ENCODE peak calls at places on chromosome 18, in ten cellular contexts. One of them, this sample, is unnamed.

GRCh38 chr18:79803611-79804051 is 5.9 kb downstream of the KCNG2 start:
- DNase-seq in sciatic nerve: peak; percentile 27
- DNase-seq in sigmoid colon: peak; percentile 53
- DNase-seq in activated CD4-positive, alpha-beta T cell treated with anti-CD3 and anti-CD28 coated beads, Interleukin-2, amount 50 U/mL, for 4 hours: no peak
- DNase-seq in HTR-8/SVneo: no peak
- DNase-seq in choroid plexus epithelial cell: no peak
- DNase-seq in PC-3: no peak
- DNase-seq in GM18507: no peak
- DNase-seq in A172: no peak
- DNase-seq in COR-L47: no peak
- DNase-seq in this sample: no peak

GRCh38 chr18:26574958-26575864 is 26.9 kb upstream of the KCTD1 start:
- DNase-seq in sciatic nerve: peak; percentile 75
- DNase-seq in sigmoid colon: peak; percentile 68
- DNase-seq in activated CD4-positive, alpha-beta T cell treated with anti-CD3 and anti-CD28 coated beads, Interleukin-2, amount 50 U/mL, for 4 hours: no peak
- DNase-seq in HTR-8/SVneo: peak; percentile 8
- DNase-seq in choroid plexus epithelial cell: peak; percentile 60
- DNase-seq in PC-3: peak; percentile 56
- DNase-seq in GM18507: no peak
- DNase-seq in A172: peak; percentile 33
- DNase-seq in COR-L47: peak; percentile 76
- DNase-seq in this sample: peak; percentile 27

GRCh38 chr18:23134780-23135678 is at the start of gene CABLES1:
- DNase-seq in sciatic nerve: peak; percentile 78
- DNase-seq in sigmoid colon: peak; percentile 84
- DNase-seq in activated CD4-positive, alpha-beta T cell treated with anti-CD3 and anti-CD28 coated beads, Interleukin-2, amount 50 U/mL, for 4 hours: peak; percentile 4
- DNase-seq in HTR-8/SVneo: no peak
- DNase-seq in choroid plexus epithelial cell: peak; percentile 73
- DNase-seq in PC-3: peak; percentile 67
- DNase-seq in GM18507: no peak
- DNase-seq in A172: peak; percentile 44
- DNase-seq in COR-L47: peak; percentile 79
- DNase-seq in this sample: peak; percentile 84

GRCh38 chr18:48254077-48254602 is 155.0 kb downstream of the ZBTB7C start:
- DNase-seq in sciatic nerve: no peak
- DNase-seq in sigmoid colon: no peak
- DNase-seq in activated CD4-positive, alpha-beta T cell treated with anti-CD3 and anti-CD28 coated beads, Interleukin-2, amount 50 U/mL, for 4 hours: no peak
- DNase-seq in HTR-8/SVneo: no peak
- DNase-seq in choroid plexus epithelial cell: no peak
- DNase-seq in PC-3: no peak
- DNase-seq in GM18507: no peak
- DNase-seq in A172: no peak
- DNase-seq in COR-L47: no peak
- DNase-seq in this sample: no peak

GRCh38 chr18:11665587-11665986 is 23.5 kb upstream of the GNAL start:
- DNase-seq in sciatic nerve: no peak
- DNase-seq in sigmoid colon: no peak
- DNase-seq in activated CD4-positive, alpha-beta T cell treated with anti-CD3 and anti-CD28 coated beads, Interleukin-2, amount 50 U/mL, for 4 hours: no peak
- DNase-seq in HTR-8/SVneo: no peak
- DNase-seq in choroid plexus epithelial cell: no peak
- DNase-seq in PC-3: no peak
- DNase-seq in GM18507: no peak
- DNase-seq in A172: no peak
- DNase-seq in COR-L47: no peak
- DNase-seq in this sample: no peak

GRCh38 chr18:12254137-12254819 is at the start of gene CIDEA:
- DNase-seq in sciatic nerve: no peak
- DNase-seq in sigmoid colon: no peak
- DNase-seq in activated CD4-positive, alpha-beta T cell treated with anti-CD3 and anti-CD28 coated beads, Interleukin-2, amount 50 U/mL, for 4 hours: no peak
- DNase-seq in HTR-8/SVneo: no peak
- DNase-seq in choroid plexus epithelial cell: no peak
- DNase-seq in PC-3: no peak
- DNase-seq in GM18507: no peak
- DNase-seq in A172: no peak
- DNase-seq in COR-L47: peak; percentile 13
- DNase-seq in this sample: no peak

GRCh38 chr18:5997361-5997760 is 102.0 kb upstream of the TMEM200C start:
- DNase-seq in sciatic nerve: no peak
- DNase-seq in sigmoid colon: no peak
- DNase-seq in activated CD4-positive, alpha-beta T cell treated with anti-CD3 and anti-CD28 coated beads, Interleukin-2, amount 50 U/mL, for 4 hours: no peak
- DNase-seq in HTR-8/SVneo: no peak
- DNase-seq in choroid plexus epithelial cell: no peak
- DNase-seq in PC-3: no peak
- DNase-seq in GM18507: no peak
- DNase-seq in A172: no peak
- DNase-seq in COR-L47: no peak
- DNase-seq in this sample: no peak

GRCh38 chr18:9691235-9691634 is 16.9 kb upstream of the RAB31 start:
- DNase-seq in sciatic nerve: no peak
- DNase-seq in sigmoid colon: no peak
- DNase-seq in activated CD4-positive, alpha-beta T cell treated with anti-CD3 and anti-CD28 coated beads, Interleukin-2, amount 50 U/mL, for 4 hours: no peak
- DNase-seq in HTR-8/SVneo: no peak
- DNase-seq in choroid plexus epithelial cell: no peak
- DNase-seq in PC-3: no peak
- DNase-seq in GM18507: no peak
- DNase-seq in A172: no peak
- DNase-seq in COR-L47: no peak
- DNase-seq in this sample: no peak

GRCh38 chr18:3716116-3716660 is 266.2 kb downstream of the TGIF1 start:
- DNase-seq in sciatic nerve: no peak
- DNase-seq in sigmoid colon: no peak
- DNase-seq in activated CD4-positive, alpha-beta T cell treated with anti-CD3 and anti-CD28 coated beads, Interleukin-2, amount 50 U/mL, for 4 hours: no peak
- DNase-seq in HTR-8/SVneo: no peak
- DNase-seq in choroid plexus epithelial cell: no peak
- DNase-seq in PC-3: no peak
- DNase-seq in GM18507: no peak
- DNase-seq in A172: no peak
- DNase-seq in COR-L47: no peak
- DNase-seq in this sample: no peak

GRCh38 chr18:49362431-49362830 is 98.0 kb downstream of the DYM start:
- DNase-seq in sciatic nerve: no peak
- DNase-seq in sigmoid colon: no peak
- DNase-seq in activated CD4-positive, alpha-beta T cell treated with anti-CD3 and anti-CD28 coated beads, Interleukin-2, amount 50 U/mL, for 4 hours: no peak
- DNase-seq in HTR-8/SVneo: no peak
- DNase-seq in choroid plexus epithelial cell: peak; percentile 26
- DNase-seq in PC-3: no peak
- DNase-seq in GM18507: no peak
- DNase-seq in A172: no peak
- DNase-seq in COR-L47: no peak
- DNase-seq in this sample: no peak

GRCh38 chr18:6001867-6002266 is 106.5 kb upstream of the TMEM200C start:
- DNase-seq in sciatic nerve: no peak
- DNase-seq in sigmoid colon: no peak
- DNase-seq in activated CD4-positive, alpha-beta T cell treated with anti-CD3 and anti-CD28 coated beads, Interleukin-2, amount 50 U/mL, for 4 hours: no peak
- DNase-seq in HTR-8/SVneo: no peak
- DNase-seq in choroid plexus epithelial cell: peak; percentile 34
- DNase-seq in PC-3: no peak
- DNase-seq in GM18507: no peak
- DNase-seq in A172: no peak
- DNase-seq in COR-L47: no peak
- DNase-seq in this sample: no peak

GRCh38 chr18:74288041-74288440 is 3.7 kb downstream of the CYB5A start:
- DNase-seq in sciatic nerve: no peak
- DNase-seq in sigmoid colon: no peak
- DNase-seq in activated CD4-positive, alpha-beta T cell treated with anti-CD3 and anti-CD28 coated beads, Interleukin-2, amount 50 U/mL, for 4 hours: no peak
- DNase-seq in HTR-8/SVneo: no peak
- DNase-seq in choroid plexus epithelial cell: no peak
- DNase-seq in PC-3: no peak
- DNase-seq in GM18507: no peak
- DNase-seq in A172: no peak
- DNase-seq in COR-L47: no peak
- DNase-seq in this sample: no peak

GRCh38 chr18:23499571-23499889 is 3.8 kb upstream of the RMC1 start:
- DNase-seq in sciatic nerve: no peak
- DNase-seq in sigmoid colon: no peak
- DNase-seq in activated CD4-positive, alpha-beta T cell treated with anti-CD3 and anti-CD28 coated beads, Interleukin-2, amount 50 U/mL, for 4 hours: no peak
- DNase-seq in HTR-8/SVneo: no peak
- DNase-seq in choroid plexus epithelial cell: no peak
- DNase-seq in PC-3: no peak
- DNase-seq in GM18507: no peak
- DNase-seq in A172: no peak
- DNase-seq in COR-L47: no peak
- DNase-seq in this sample: no peak